ENCODE peak calls at places on chromosomes 1 and 21, in ten cellular contexts. One of them, this sample, is unnamed.

GRCh38 chr1:59360170-59360569 is 63.3 kb downstream of the FGGY start:
- DNase-seq in stimulated activated CD8-positive, alpha-beta memory T cell treated with anti-CD3 and anti-CD28 coated beads, Interleukin-15, amount 100 ng/mL, for 4 hours: no peak
- DNase-seq in sigmoid colon: no peak
- DNase-seq in fibroblast of lung: peak
- DNase-seq in activated T-helper 9 cell treated with anti-CD3 and anti-CD28 coated beads, Interleukin-2, amount 50 U/mL, for 16 hours: no peak
- DNase-seq in esophagus squamous epithelium: no peak
- DNase-seq in NCI-H2081 treated with DMSO at 0.1 percent for 48 hours: no peak
- DNase-seq in A673: no peak
- DNase-seq in Right ventricle myocardium inferior: no peak
- DNase-seq in NCI-H1417: no peak
- DNase-seq in this sample: peak

GRCh38 chr1:156115514-156116374 is 1.2 kb downstream of the LMNA start:
- DNase-seq in sigmoid colon: peak
- DNase-seq in stimulated activated CD8-positive, alpha-beta memory T cell treated with anti-CD3 and anti-CD28 coated beads, Interleukin-15, amount 100 ng/mL, for 4 hours: no peak
- DNase-seq in activated T-helper 9 cell treated with anti-CD3 and anti-CD28 coated beads, Interleukin-2, amount 50 U/mL, for 16 hours: no peak
- DNase-seq in Right ventricle myocardium inferior: peak
- DNase-seq in esophagus squamous epithelium: no peak
- DNase-seq in NCI-H2081 treated with DMSO at 0.1 percent for 48 hours: no peak
- DNase-seq in NCI-H1417: peak
- DNase-seq in A673: peak
- DNase-seq in fibroblast of lung: peak
- DNase-seq in this sample: no peak

GRCh38 chr21:21973806-21974205 is 975.6 kb downstream of the NCAM2 start:
- DNase-seq in NCI-H2081 treated with DMSO at 0.1 percent for 48 hours: no peak
- DNase-seq in A673: no peak
- DNase-seq in NCI-H1417: no peak
- DNase-seq in stimulated activated CD8-positive, alpha-beta memory T cell treated with anti-CD3 and anti-CD28 coated beads, Interleukin-15, amount 100 ng/mL, for 4 hours: no peak
- DNase-seq in fibroblast of lung: no peak
- DNase-seq in Right ventricle myocardium inferior: no peak
- DNase-seq in esophagus squamous epithelium: no peak
- DNase-seq in sigmoid colon: no peak
- DNase-seq in activated T-helper 9 cell treated with anti-CD3 and anti-CD28 coated beads, Interleukin-2, amount 50 U/mL, for 16 hours: no peak
- DNase-seq in this sample: no peak

GRCh38 chr21:36134820-36135390 is at the start of gene CBR3:
- DNase-seq in esophagus squamous epithelium: no peak
- DNase-seq in Right ventricle myocardium inferior: peak
- DNase-seq in A673: peak
- DNase-seq in fibroblast of lung: peak
- DNase-seq in NCI-H2081 treated with DMSO at 0.1 percent for 48 hours: no peak
- DNase-seq in NCI-H1417: no peak
- DNase-seq in sigmoid colon: peak
- DNase-seq in stimulated activated CD8-positive, alpha-beta memory T cell treated with anti-CD3 and anti-CD28 coated beads, Interleukin-15, amount 100 ng/mL, for 4 hours: no peak
- DNase-seq in activated T-helper 9 cell treated with anti-CD3 and anti-CD28 coated beads, Interleukin-2, amount 50 U/mL, for 16 hours: peak
- DNase-seq in this sample: peak

GRCh38 chr1:54979327-54979891 is 1.0 kb upstream of the TMEM61 start:
- DNase-seq in esophagus squamous epithelium: no peak
- DNase-seq in NCI-H2081 treated with DMSO at 0.1 percent for 48 hours: no peak
- DNase-seq in NCI-H1417: no peak
- DNase-seq in stimulated activated CD8-positive, alpha-beta memory T cell treated with anti-CD3 and anti-CD28 coated beads, Interleukin-15, amount 100 ng/mL, for 4 hours: no peak
- DNase-seq in Right ventricle myocardium inferior: no peak
- DNase-seq in A673: no peak
- DNase-seq in activated T-helper 9 cell treated with anti-CD3 and anti-CD28 coated beads, Interleukin-2, amount 50 U/mL, for 16 hours: no peak
- DNase-seq in fibroblast of lung: no peak
- DNase-seq in sigmoid colon: no peak
- DNase-seq in this sample: no peak

GRCh38 chr1:240308061-240308460 is 216.4 kb downstream of the FMN2 start:
- DNase-seq in activated T-helper 9 cell treated with anti-CD3 and anti-CD28 coated beads, Interleukin-2, amount 50 U/mL, for 16 hours: no peak
- DNase-seq in esophagus squamous epithelium: no peak
- DNase-seq in fibroblast of lung: no peak
- DNase-seq in NCI-H1417: no peak
- DNase-seq in stimulated activated CD8-positive, alpha-beta memory T cell treated with anti-CD3 and anti-CD28 coated beads, Interleukin-15, amount 100 ng/mL, for 4 hours: no peak
- DNase-seq in A673: no peak
- DNase-seq in Right ventricle myocardium inferior: no peak
- DNase-seq in NCI-H2081 treated with DMSO at 0.1 percent for 48 hours: no peak
- DNase-seq in sigmoid colon: no peak
- DNase-seq in this sample: no peak

GRCh38 chr1:198205021-198205684 is 48.4 kb downstream of the NEK7 start:
- DNase-seq in Right ventricle myocardium inferior: no peak
- DNase-seq in sigmoid colon: no peak
- DNase-seq in A673: no peak
- DNase-seq in esophagus squamous epithelium: no peak
- DNase-seq in stimulated activated CD8-positive, alpha-beta memory T cell treated with anti-CD3 and anti-CD28 coated beads, Interleukin-15, amount 100 ng/mL, for 4 hours: no peak
- DNase-seq in activated T-helper 9 cell treated with anti-CD3 and anti-CD28 coated beads, Interleukin-2, amount 50 U/mL, for 16 hours: no peak
- DNase-seq in NCI-H1417: no peak
- DNase-seq in NCI-H2081 treated with DMSO at 0.1 percent for 48 hours: no peak
- DNase-seq in fibroblast of lung: peak
- DNase-seq in this sample: no peak

GRCh38 chr21:16075594-16076282 is 346.0 kb downstream of the USP25 start:
- DNase-seq in NCI-H2081 treated with DMSO at 0.1 percent for 48 hours: no peak
- DNase-seq in A673: no peak
- DNase-seq in Right ventricle myocardium inferior: no peak
- DNase-seq in stimulated activated CD8-positive, alpha-beta memory T cell treated with anti-CD3 and anti-CD28 coated beads, Interleukin-15, amount 100 ng/mL, for 4 hours: no peak
- DNase-seq in sigmoid colon: no peak
- DNase-seq in activated T-helper 9 cell treated with anti-CD3 and anti-CD28 coated beads, Interleukin-2, amount 50 U/mL, for 16 hours: no peak
- DNase-seq in fibroblast of lung: no peak
- DNase-seq in esophagus squamous epithelium: no peak
- DNase-seq in NCI-H1417: no peak
- DNase-seq in this sample: no peak

GRCh38 chr1:6273380-6273891 is 12.5 kb upstream of the GPR153 start:
- DNase-seq in Right ventricle myocardium inferior: no peak
- DNase-seq in NCI-H2081 treated with DMSO at 0.1 percent for 48 hours: no peak
- DNase-seq in stimulated activated CD8-positive, alpha-beta memory T cell treated with anti-CD3 and anti-CD28 coated beads, Interleukin-15, amount 100 ng/mL, for 4 hours: no peak
- DNase-seq in A673: peak
- DNase-seq in NCI-H1417: no peak
- DNase-seq in esophagus squamous epithelium: no peak
- DNase-seq in activated T-helper 9 cell treated with anti-CD3 and anti-CD28 coated beads, Interleukin-2, amount 50 U/mL, for 16 hours: no peak
- DNase-seq in fibroblast of lung: peak
- DNase-seq in sigmoid colon: no peak
- DNase-seq in this sample: no peak

GRCh38 chr1:32498751-32499150 is 33.9 kb downstream of the ZBTB8B start:
- DNase-seq in stimulated activated CD8-positive, alpha-beta memory T cell treated with anti-CD3 and anti-CD28 coated beads, Interleukin-15, amount 100 ng/mL, for 4 hours: no peak
- DNase-seq in Right ventricle myocardium inferior: no peak
- DNase-seq in fibroblast of lung: no peak
- DNase-seq in A673: no peak
- DNase-seq in esophagus squamous epithelium: no peak
- DNase-seq in sigmoid colon: no peak
- DNase-seq in NCI-H1417: no peak
- DNase-seq in activated T-helper 9 cell treated with anti-CD3 and anti-CD28 coated beads, Interleukin-2, amount 50 U/mL, for 16 hours: no peak
- DNase-seq in NCI-H2081 treated with DMSO at 0.1 percent for 48 hours: no peak
- DNase-seq in this sample: no peak